ENCODE peak calls at places on chromosomes 6 and 20, in four cellular contexts. R, H, O and A are unnamed samples. For H3K9me3, the result is how much of the 10 kb centered on the place peaks cover.

GRCh38 chr20:41526327-41526726 is 91.8 kb downstream of the CHD6 start:
- DNase-seq in R (no peak), O (no peak), H (no peak), A (no peak)

GRCh38 chr20:61173966-61174725 is 77.9 kb upstream of the CDH4 start:
- DNase-seq in H (no peak), O (no peak), R (no peak), A (no peak)

GRCh38 chr6:16414205-16414604 is 175.8 kb downstream of the GMPR start:
- DNase-seq in O (no peak), H (no peak), R (no peak), A (no peak)

GRCh38 chr6:152461556-152461955 is 175.6 kb downstream of the SYNE1 start:
- DNase-seq in H (no peak), R (no peak), O (no peak), A (no peak)

GRCh38 chr20:64223526-64224067 is 32.0 kb upstream of the PCMTD2 start:
- DNase-seq in R (peak), O (no peak), H (peak), A (no peak)

GRCh38 chr6:8943073-8943472 is 507.7 kb upstream of the SLC35B3 start:
- DNase-seq in R (no peak), O (no peak), H (no peak), A (no peak)

GRCh38 chr20:25360631-25361286 is 29.9 kb downstream of the ABHD12 start:
- DNase-seq in H (no peak), R (no peak), O (peak), A (no peak)

GRCh38 chr6:17473554-17473953 is 80.2 kb downstream of the CAP2 start:
- DNase-seq in O (no peak), R (no peak), H (no peak), A (no peak)

GRCh38 chr6:156634971-156635371 is 142.2 kb upstream of the ARID1B start:
- DNase-seq in O (no peak), H (no peak), R (no peak), A (no peak)
- H3K4me3 ChIP-seq in O (no peak), H (no peak), R (no peak), A (no peak)

DNA sequence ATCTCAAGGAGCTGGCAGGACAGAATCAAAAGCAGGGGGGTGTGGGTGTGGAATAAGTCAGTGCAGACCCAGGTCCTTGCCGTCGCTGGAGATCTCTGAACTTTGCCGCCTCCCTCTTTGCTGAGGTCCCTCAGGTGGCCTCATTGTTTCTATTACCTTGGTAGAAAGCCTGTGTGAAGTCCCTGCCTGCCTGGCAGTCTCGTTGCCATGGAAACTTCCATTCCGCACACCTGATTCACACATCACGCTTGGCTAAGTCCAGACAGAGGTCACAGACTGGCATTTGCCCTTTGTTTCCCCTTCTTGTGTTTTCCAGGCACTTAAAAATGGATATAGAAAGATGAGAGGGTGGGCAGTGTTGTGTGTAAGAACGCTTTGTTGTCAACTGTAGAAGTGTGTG is 260.6 kb downstream of the PRL start:
- DNase-seq in R (peak), O (peak), H (peak), A (peak)
- H3K9me3 ChIP-seq in R (under half), O (under half), H (under half), A (under half)

DNA sequence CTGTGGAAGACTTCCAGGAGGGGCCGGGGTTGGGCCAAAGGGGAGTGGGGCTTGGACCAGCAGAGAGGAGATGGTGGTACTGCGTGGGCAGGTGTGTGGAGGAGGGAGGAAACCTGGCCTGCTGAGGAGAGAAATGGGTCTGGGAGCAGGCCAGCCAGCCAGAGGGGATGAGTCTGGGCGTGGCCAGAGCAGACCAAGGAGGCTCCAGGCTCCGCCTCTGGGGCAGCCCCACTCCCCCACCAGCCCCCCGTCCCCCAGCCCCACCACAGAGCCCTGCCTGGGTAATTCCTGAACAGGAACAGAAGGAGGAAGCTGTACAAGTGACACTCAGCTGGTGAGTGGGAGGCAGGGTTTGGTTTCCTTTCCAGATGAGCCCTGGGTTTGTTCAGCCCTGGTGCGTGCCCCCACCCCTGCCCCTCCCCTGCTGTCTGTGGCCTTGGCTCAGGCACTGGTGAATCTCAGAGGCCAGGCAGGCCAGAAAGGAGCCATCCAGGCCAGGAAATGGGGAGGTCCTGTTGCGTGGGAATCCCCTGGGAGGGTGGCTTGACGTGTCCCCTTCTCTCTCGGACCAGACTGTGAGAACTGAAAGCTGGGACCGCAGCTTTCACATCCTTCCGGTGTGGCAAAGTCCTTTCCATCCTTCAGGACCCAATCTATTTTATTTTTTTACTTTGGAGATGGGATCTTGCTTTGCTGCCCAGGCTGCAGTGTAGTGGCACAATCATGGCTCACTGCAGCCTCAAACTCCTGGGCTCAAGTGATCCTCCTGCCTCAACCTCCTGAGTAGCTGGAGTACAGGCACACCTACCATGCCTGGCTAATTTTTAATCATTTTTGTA is 9.4 kb upstream of the SRC start:
- DNase-seq in H (no peak), R (no peak), O (peak), A (no peak)
- H2AFZ ChIP-seq in H (peak), R (peak), O (peak), A (no peak)

DNA sequence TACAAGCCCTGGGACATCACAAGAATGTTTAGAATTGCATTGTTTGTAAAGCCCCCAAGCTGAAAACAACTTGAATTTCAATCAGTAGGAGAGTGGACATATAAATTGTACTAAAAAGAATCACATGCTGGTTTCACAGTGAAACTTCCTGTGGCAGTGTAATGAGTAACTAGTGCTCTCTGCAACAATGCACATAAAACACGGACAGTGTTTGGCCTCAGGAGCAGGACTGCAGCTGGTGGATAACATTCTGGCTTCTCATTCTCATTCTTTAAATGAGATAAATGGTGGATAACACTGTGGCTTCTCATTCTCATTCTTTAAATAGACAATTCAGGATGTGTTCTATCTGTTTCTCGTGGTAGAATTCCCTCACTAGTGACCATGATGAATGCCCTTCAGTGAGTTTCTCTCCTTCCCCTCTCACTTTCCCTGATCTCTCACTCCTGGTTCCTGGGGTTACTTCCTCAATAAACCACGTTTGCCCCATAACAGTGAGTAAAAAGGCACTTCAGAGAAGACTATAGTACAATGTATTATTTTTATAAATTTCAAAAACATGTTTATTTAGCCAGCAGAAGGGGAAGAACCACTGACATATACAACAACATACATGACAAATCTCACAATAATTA is 59.9 kb downstream of the SLC22A2 start:
- DNase-seq in H (no peak), O (no peak), R (peak), A (no peak)
- H3K4me3 ChIP-seq in H (no peak), O (no peak), R (peak), A (no peak)

DNA sequence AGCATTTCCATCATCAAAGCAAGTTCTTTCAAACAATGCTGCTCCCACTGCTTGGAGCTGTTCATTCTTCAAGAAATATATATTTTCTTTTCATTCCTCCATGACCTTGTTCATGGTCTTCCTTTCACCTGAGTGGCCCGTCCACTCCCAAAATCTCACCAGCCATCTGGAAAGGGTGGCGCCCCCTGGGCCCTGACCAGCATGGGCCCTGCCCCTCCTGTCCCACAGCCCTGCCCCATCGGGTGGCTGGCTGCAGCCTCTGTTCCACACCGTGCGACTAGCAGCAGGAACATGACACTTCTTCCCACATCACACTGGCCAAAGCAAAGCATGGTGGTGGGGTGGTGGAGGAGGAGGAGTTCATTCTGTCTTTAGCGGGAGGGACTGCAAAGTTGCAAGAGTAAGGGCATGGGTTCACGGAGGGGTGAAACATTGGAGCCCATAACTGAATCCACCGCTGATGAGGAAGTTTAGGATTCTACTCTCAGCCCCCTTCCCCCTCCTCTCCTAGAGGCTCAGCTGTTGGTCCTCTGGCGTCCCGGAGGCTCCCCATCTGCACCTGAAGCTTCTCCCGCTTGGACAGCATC is 195.2 kb upstream of the SLC24A3 start:
- DNase-seq in R (no peak), O (no peak), H (no peak), A (no peak)
- H3K9me3 ChIP-seq in R (under half), O (under half), H (under half), A (under half)

DNA sequence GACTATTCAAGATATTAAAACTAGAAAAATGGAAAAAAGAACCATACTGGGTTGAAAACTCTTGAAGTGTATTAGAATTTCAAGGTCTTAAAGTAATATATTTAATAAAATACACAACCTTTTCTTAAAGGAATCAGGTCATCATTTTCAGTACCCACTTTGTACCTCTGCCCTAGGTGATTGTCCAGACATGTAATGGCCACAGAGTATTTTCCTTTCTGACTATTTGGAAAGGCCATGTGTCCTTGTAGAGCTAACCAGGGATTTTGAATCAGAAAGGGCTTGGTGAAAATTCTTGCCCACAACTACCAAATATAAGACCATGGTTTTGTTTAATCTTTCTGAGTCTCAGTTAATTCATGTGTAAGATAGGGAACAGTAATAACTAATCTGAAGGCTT is 91.4 kb upstream of the MLIP start:
- DNase-seq in O (no peak), H (no peak), R (no peak), A (no peak)
- H2AFZ ChIP-seq in O (no peak), H (no peak), R (no peak), A (no peak)

GRCh38 chr20:17680836-17681740 is 954 bp downstream of the RRBP1 start:
- DNase-seq in H (peak), R (peak), O (peak), A (peak)
- H3K4me3 ChIP-seq in H (peak), R (peak), O (peak), A (peak)

GRCh38 chr20:45774933-45775332 is 16.8 kb downstream of the WFDC3 start:
- DNase-seq in R (no peak), O (no peak), H (no peak), A (no peak)
- H3K9me3 ChIP-seq in R (under half), O (under half), H (under half), A (under half)

DNA sequence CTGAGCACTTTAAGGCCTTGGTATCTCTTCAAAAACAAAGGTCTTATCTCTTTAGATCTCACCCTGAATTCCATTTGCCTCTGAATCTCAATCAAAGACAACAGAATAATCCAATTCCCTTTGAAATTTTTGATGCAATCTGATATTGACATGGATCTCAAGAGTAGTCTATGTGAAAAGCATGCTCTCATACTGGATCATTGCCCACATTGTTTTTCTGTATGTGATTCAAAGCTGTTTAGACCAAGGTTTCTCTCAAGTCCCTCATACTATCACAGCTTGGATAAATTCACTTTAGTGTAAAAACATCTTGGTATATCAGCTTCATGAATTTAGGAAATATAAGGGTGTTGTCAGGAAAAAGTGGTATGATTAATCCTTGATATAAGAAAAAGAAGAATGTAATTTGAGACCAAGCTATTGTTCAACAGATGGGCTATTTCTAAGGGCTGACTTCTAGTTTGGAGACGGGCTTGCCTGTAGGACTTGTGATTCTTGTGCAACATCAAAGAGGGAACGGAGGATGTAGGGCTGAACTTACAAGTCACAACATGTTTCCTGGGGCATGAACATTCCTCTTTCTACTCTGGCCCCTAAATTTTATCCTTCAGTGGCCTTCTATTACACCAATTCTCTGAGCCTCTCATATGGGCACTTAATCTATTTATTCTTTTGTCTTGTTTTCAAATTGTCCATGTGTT is 77.9 kb upstream of the CITED2 start:
- DNase-seq in O (no peak), H (no peak), R (no peak), A (peak)
- H2AFZ ChIP-seq in O (peak), H (peak), R (no peak), A (no peak)